ENCODE peak calls at places on chromosomes 5 and 9, in five cellular contexts. K, M, Q, H and B are unnamed samples.

GRCh38 chr9:117595650-117596049 is 108.6 kb upstream of the TLR4 start:
- DNase-seq in Q (no peak), H (no peak), M (no peak), K (no peak), B (no peak)

GRCh38 chr9:123168526-123168925 is 99.9 kb downstream of the STRBP start:
- DNase-seq in H (no peak), Q (no peak), M (no peak), K (no peak), B (no peak)

GRCh38 chr9:27924502-27924901 is 351.2 kb upstream of the C9orf72 start:
- DNase-seq in Q (no peak), M (no peak), H (no peak), K (no peak), B (no peak)

GRCh38 chr5:31823477-31823876 is 184.5 kb downstream of the PDZD2 start:
- DNase-seq in H (no peak), Q (no peak), K (no peak), M (no peak), B (no peak)

GRCh38 chr5:171307843-171308452 is 1.1 kb upstream of the TLX3 start:
- DNase-seq in M (no peak), Q (no peak), K (no peak), H (no peak), B (no peak)

GRCh38 chr5:29382735-29383280 is 1810.7 kb upstream of the CDH6 start:
- DNase-seq in M (no peak), Q (no peak), H (no peak), K (no peak), B (no peak)

GRCh38 chr5:142883438-142883837 is 113.3 kb downstream of the ARHGAP26 start:
- DNase-seq in Q (no peak), H (no peak), M (no peak), K (no peak), B (no peak)

GRCh38 chr9:87602933-87603643 is 105.4 kb downstream of the DAPK1 start:
- DNase-seq in H (no peak), K (no peak), M (no peak), Q (no peak), B (no peak)

GRCh38 chr5:62340392-62340791 is 34.4 kb downstream of the KIF2A start:
- DNase-seq in K (no peak), H (no peak), M (no peak), Q (no peak), B (no peak)

GRCh38 chr9:35945341-35946018 is 12.5 kb downstream of the OR2S2 start:
- DNase-seq in M (peak; percentile 83), K (peak; percentile 89), Q (peak; percentile 85), H (peak; percentile 78), B (peak; percentile 88)

GRCh38 chr5:172490739-172491461 is 36.6 kb upstream of the SH3PXD2B start:
- DNase-seq in M (no peak), H (no peak), K (peak; percentile 31), Q (peak; percentile 38), B (no peak)

GRCh38 chr9:106333487-106333886 is 529.5 kb upstream of the ZNF462 start:
- DNase-seq in K (no peak), H (no peak), M (no peak), Q (no peak), B (no peak)

GRCh38 chr9:4297151-4297794 is 2.6 kb downstream of the GLIS3 start:
- DNase-seq in K (peak; percentile 82), M (peak; percentile 67), Q (peak; percentile 79), H (peak; percentile 62), B (peak; percentile 83)
- TF ChIP-seq POLR2A in K (peak; percentile 11), M (no peak), Q (no peak), H (peak; percentile 28), B (no peak)

DNA sequence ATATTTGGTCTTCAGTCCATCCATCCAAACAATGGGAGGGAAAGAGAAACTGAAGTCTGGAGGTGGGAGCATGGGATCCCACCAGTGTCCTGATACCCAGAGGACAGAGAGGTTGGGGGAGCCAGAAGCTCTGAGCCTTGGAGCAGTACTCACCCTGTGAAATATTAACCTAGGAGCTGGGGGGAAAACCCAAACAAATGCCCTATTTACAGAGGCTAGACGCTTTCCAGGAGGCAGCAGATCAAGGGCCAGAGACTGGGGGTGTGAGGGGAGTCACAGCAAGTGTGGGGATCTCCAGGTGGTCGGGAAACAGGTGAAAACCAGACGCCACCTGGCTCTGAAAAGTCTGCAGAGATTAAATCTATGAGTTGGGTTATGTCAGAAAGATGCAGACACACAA is 6.2 kb downstream of the ZER1 start:
- DNase-seq in Q (no peak), H (no peak), K (no peak), M (no peak), B (no peak)
- H3K27ac ChIP-seq in Q (no peak overlapping the region), H (no peak overlapping the region), K (no peak overlapping the region), M (no peak overlapping the region), B (no peak overlapping the region)

GRCh38 chr9:83969602-83970001 is 10.4 kb downstream of the HNRNPK start:
- DNase-seq in K (no peak), H (no peak), Q (no peak), M (no peak), B (no peak)

GRCh38 chr9:83966209-83966582 is 13.8 kb downstream of the HNRNPK start:
- DNase-seq in K (no peak), M (no peak), H (no peak), Q (no peak), B (no peak)

GRCh38 chr9:83965350-83966208 is 14.4 kb downstream of the HNRNPK start:
- DNase-seq in H (no peak), K (no peak), M (no peak), Q (no peak), B (no peak)

GRCh38 chr9:83964973-83965349 is 15.1 kb downstream of the HNRNPK start:
- DNase-seq in K (no peak), Q (no peak), H (no peak), M (no peak), B (no peak)

GRCh38 chr9:83967083-83967482 is 12.9 kb downstream of the HNRNPK start:
- DNase-seq in Q (no peak), H (no peak), K (no peak), M (no peak), B (no peak)
- TF ChIP-seq POLR2A in Q (no peak), H (no peak), K (no peak), M (no peak), B (no peak)

DNA sequence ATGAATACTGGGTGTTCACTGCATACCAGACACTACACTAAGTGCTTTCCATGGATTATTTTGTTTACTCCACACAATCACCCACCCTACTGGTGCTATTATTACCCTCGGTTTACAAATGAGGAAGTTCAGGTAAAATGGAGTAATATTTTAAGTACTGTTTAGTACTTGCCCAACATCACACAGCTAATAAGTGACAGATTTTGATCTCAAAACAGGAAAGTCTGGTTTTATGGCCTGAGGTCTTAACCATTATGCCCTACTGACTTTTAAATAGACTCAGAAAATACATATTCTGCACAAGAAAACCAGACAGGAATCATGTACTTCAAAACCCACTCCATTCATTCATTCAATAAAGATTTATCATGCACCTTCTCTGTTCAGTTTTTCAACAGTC is 431.0 kb upstream of the TLE4 start:
- DNase-seq in Q (no peak), H (no peak), M (no peak), K (no peak), B (no peak)
- H3K27ac ChIP-seq in Q (no peak overlapping the region), H (no peak overlapping the region), M (no peak overlapping the region), K (no peak overlapping the region), B (no peak overlapping the region)

DNA sequence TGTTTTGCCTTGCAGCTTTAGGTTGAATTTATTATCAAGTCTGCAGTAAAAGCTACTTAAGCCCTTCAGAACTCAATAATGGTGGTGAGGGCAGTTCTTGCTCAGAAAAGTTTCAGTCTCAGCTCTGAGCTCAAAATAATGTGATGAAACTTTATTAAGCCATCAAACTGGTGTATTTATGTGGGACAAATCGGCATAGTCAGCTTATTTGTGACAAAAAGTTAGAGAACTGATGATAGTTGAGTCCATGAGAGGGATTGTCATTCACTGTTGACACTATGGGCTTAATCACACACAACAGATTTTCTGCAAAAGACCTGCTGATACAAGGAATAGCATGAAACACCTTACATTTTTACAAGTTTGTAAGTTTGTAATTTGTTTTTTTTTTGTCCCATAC is 9.4 kb downstream of the SRD5A1 start:
- DNase-seq in H (no peak), M (no peak), Q (no peak), K (no peak), B (no peak)
- TF ChIP-seq POLR2A in H (no peak), M (no peak), Q (no peak), K (no peak), B (no peak)

DNA sequence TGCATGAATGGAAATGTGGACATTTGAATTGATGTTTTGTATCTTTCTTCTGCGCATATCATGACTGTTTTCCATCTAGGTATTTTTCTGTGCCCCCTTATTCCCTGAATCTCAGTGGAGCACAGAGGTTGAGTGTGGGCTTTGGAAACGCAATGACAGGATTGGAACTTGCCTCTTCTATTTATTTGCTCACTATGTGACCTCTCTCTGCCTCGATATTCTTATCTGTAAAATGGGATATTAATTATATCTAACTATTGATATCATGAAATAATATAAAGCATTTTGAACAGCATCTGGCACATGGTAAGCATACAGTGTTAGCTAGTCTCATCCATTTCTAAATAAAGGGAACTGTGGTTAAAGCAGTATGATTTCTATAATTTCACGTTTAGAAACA is 26.0 kb downstream of the HABP4 start:
- DNase-seq in K (no peak), H (no peak), M (no peak), Q (no peak), B (no peak)
- H3K27ac ChIP-seq in K (no peak overlapping the region), H (no peak overlapping the region), M (no peak overlapping the region), Q (no peak overlapping the region), B (no peak overlapping the region)

DNA sequence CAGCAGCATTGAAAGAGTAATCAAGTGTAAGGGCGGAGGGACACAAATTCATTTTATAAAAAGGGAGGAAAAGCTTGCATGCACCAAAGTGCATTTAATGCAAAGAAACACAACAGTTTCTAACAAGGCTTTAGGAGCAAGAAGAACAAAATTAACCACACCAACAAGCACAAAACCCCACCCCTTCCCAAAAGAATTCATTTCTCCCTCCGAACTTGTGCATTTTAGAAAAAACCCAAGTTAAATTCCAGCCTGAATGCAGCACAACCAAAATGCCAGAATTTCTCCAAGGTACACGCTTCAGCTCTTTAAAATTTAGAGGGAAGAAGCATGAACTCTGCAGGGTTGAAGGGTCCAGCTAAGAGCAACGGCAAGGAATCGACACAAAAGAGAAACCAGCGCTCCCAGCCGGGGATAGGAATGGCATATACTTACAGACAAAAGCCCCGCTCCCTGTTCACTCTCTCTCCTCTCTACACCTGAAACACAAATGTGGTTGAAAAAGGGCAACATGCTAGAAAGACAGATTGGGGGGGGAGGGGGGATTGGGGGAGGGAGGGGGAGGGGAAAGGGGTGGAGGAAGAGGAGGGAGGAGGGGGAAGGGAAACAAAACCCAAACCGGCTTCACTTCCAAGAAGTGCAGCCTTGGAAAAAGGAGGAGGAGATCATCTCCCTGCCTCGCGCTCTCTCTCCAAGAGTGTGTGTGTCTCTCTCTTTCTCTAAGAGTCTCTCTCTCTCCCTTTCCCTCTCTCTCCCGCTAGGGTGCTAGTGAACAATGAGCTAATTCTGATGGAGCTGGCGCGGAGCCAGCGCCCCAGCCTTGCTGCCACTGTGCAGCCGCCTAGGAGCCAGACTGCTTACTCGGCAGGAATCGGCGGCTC is at the start of gene NREP:
- DNase-seq in H (peak; percentile 80), Q (peak; percentile 92), K (peak; percentile 95), M (peak; percentile 91), B (peak; percentile 85)
- TF ChIP-seq POLR2A in H (peak; percentile 30), Q (no peak), K (peak; percentile 36), M (no peak), B (no peak)